ENCODE peak calls at places on chromosomes 13 and 19, in nine cellular contexts. M, W, K, L, E, F, Q, V and Y are unnamed samples.
A peak's percentile ranks its signal among the peaks of the same experiment; 100 is the strongest.

GRCh38 chr13:57948884-57949283 is 317.3 kb downstream of the PCDH17 start:
- DNase-seq in M (no peak), E (no peak), F (no peak), W (no peak), V (no peak), Q (no peak), L (no peak), K (no peak), Y (no peak)

GRCh38 chr19:47094557-47095517 is 18.7 kb downstream of the ZC3H4 start:
- DNase-seq in W (no peak), Q (peak; percentile 83), M (no peak), L (peak; percentile 81), F (no peak), V (peak; percentile 71), K (no peak), E (no peak), Y (no peak)

GRCh38 chr13:83498486-83499190 is 383.6 kb downstream of the SLITRK1 start:
- DNase-seq in F (no peak), K (peak; percentile 10), W (no peak), L (no peak), E (no peak), V (no peak), Q (no peak), M (peak; percentile 64), Y (peak; percentile 23)

GRCh38 chr13:113862766-113863510 is 938 bp downstream of the GAS6 start:
- DNase-seq in Q (peak; percentile 63), V (no peak), M (no peak), K (peak; percentile 31), F (no peak), L (no peak), W (no peak), E (no peak), Y (no peak)

GRCh38 chr19:56170261-56170660 is 5.5 kb upstream of the GALP start:
- DNase-seq in L (no peak), K (no peak), Q (peak; percentile 28), V (peak; percentile 90), E (no peak), M (peak; percentile 5), W (no peak), F (no peak), Y (no peak)

GRCh38 chr19:21462540-21462939 is 42.9 kb upstream of the ZNF429 start:
- DNase-seq in Q (no peak), W (no peak), K (no peak), L (no peak), V (no peak), F (no peak), M (no peak), E (no peak), Y (no peak)

GRCh38 chr13:19153782-19154450 is 27.7 kb downstream of the TUBA3C start:
- DNase-seq in W (peak; percentile 48), M (no peak), K (no peak), E (no peak), F (no peak), Q (no peak), L (no peak), V (no peak), Y (no peak)

GRCh38 chr19:34118879-34119748 is 53.2 kb upstream of the LSM14A start:
- DNase-seq in M (no peak), W (no peak), V (no peak), F (no peak), L (no peak), Q (no peak), E (no peak), K (no peak), Y (no peak)

GRCh38 chr19:1133471-1133929 is 29.7 kb downstream of the GPX4 start:
- DNase-seq in M (no peak), L (peak; percentile 86), Q (no peak), V (no peak), W (peak; percentile 28), E (no peak), K (no peak), F (no peak), Y (no peak)

GRCh38 chr19:45293682-45294081 is 29.0 kb downstream of the CKM start:
- DNase-seq in Q (no peak), K (no peak), E (no peak), M (no peak), V (no peak), F (no peak), L (no peak), W (no peak), Y (no peak)

GRCh38 chr13:76879211-76879875 is 6.9 kb downstream of the KCTD12 start:
- DNase-seq in W (no peak), F (peak; percentile 60), K (peak; percentile 93), Q (peak; percentile 33), M (peak; percentile 79), E (peak; percentile 84), V (peak; percentile 69), L (peak; percentile 62), Y (peak; percentile 9)

GRCh38 chr13:111429064-111429558 is 108.7 kb downstream of the TEX29 start:
- DNase-seq in V (peak; percentile 52), W (peak; percentile 65), E (no peak), K (peak; percentile 12), M (peak; percentile 1), Q (peak; percentile 73), L (no peak), F (no peak), Y (no peak)

GRCh38 chr19:42251572-42251990 is 3.3 kb downstream of the ERF start:
- DNase-seq in Q (no peak), L (no peak), W (no peak), K (no peak), V (no peak), F (no peak), M (no peak), E (no peak), Y (no peak)

GRCh38 chr19:13761423-13761822 is 2.9 kb upstream of the MRI1 start:
- DNase-seq in M (no peak), W (no peak), K (no peak), E (no peak), Q (no peak), F (no peak), L (no peak), V (no peak), Y (no peak)

GRCh38 chr13:106299616-106300015 is 235.8 kb downstream of the EFNB2 start:
- DNase-seq in F (no peak), Q (no peak), L (no peak), V (no peak), W (no peak), E (no peak), K (no peak), M (no peak), Y (no peak)

GRCh38 chr13:95260031-95260525 is 41.2 kb downstream of the ABCC4 start:
- DNase-seq in M (no peak), K (no peak), Q (no peak), L (no peak), W (no peak), F (no peak), V (no peak), E (no peak), Y (no peak)

GRCh38 chr13:75258159-75258782 is 223.7 kb downstream of the TBC1D4 start:
- DNase-seq in E (no peak), K (peak; percentile 65), Q (peak; percentile 38), W (no peak), M (no peak), V (no peak), F (no peak), L (no peak), Y (no peak)

GRCh38 chr13:104253063-104253680 is 1187.0 kb upstream of the SLC10A2 start:
- DNase-seq in Q (no peak), W (no peak), F (no peak), V (no peak), E (no peak), M (no peak), K (peak; percentile 12), L (no peak), Y (no peak)

GRCh38 chr19:49581007-49581508 is at the start of gene PRRG2:
- DNase-seq in W (no peak), F (no peak), L (peak; percentile 76), M (no peak), V (peak; percentile 57), K (no peak), Q (peak; percentile 52), E (no peak), Y (no peak)

GRCh38 chr13:38348890-38349289 is 761 bp upstream of the UFM1 start:
- DNase-seq in Q (peak; percentile 51), M (no peak), F (no peak), K (peak; percentile 15), L (no peak), E (no peak), W (no peak), V (no peak), Y (no peak)

GRCh38 chr19:10086904-10087256 is 763 bp downstream of the SHFL start:
- DNase-seq in L (peak; percentile 65), E (no peak), W (no peak), M (no peak), Q (no peak), K (no peak), V (no peak), F (no peak), Y (no peak)

GRCh38 chr13:29679357-29680050 is 84.0 kb upstream of the SLC7A1 start:
- DNase-seq in V (no peak), W (no peak), K (peak; percentile 18), F (peak; percentile 44), M (no peak), E (no peak), L (no peak), Q (no peak), Y (no peak)
- TF ChIP-seq CTCF in V (no peak), W (no peak), K (no peak), F (no peak), M (no peak), E (no peak), L (no peak), Q (no peak), Y (no peak)

GRCh38 chr19:29945017-29945416 is 3.0 kb downstream of the URI1 start:
- DNase-seq in W (no peak), K (no peak), V (no peak), Q (no peak), F (no peak), M (no peak), L (no peak), E (no peak), Y (no peak)
- H3K4me3 ChIP-seq in W (no peak overlapping the region), K (no peak overlapping the region), V (no peak overlapping the region), Q (no peak overlapping the region), F (no peak overlapping the region), M (no peak overlapping the region), L (no peak overlapping the region), E (no peak overlapping the region), Y (no peak overlapping the region)

DNA sequence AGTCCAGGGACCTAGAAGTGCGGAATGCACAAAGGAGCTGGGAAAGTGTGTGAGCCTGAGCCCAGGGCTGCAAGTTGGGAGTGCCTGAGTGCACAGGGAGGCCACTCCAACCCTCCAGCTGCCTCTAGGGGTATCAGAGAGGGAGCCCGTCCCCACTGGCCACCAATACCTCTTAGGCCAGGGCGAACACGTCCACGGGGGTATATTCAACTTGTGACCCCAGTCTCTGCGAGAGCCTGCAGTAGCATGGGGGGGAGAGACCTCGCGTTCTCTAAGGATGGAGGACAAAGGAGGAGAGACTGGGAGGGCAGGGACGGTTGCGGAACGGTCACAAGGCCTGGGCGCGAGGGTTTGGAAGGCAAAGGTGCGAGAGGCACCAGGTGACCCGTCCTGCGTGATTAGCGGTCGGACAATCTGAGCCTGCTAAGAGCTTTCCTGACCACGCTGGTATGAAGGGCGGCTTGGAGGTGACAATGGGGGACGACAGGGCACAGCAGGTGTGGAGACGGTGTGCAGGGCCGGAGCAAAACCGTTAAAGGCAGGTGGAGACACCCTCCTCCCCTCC is 676 bp downstream of the CD320 start:
- DNase-seq in M (no peak), L (peak; percentile 56), V (no peak), F (no peak), K (no peak), Q (no peak), W (peak; percentile 16), E (no peak), Y (no peak)
- TF ChIP-seq CTCF in M (no peak), L (no peak), V (no peak), F (no peak), K (no peak), Q (no peak), W (no peak), E (no peak), Y (no peak)

GRCh38 chr19:15108145-15108844 is 1.1 kb downstream of the SYDE1 start:
- DNase-seq in K (no peak), V (no peak), M (no peak), L (no peak), F (no peak), Q (no peak), W (no peak), E (peak; percentile 43), Y (no peak)
- H3K4me3 ChIP-seq in K (peak overlapping the region; percentile 84), V (peak overlapping the region; percentile 69), M (peak overlapping the region; percentile 87), L (no peak overlapping the region), F (peak overlapping the region; percentile 74), Q (peak overlapping the region; percentile 99), W (no peak overlapping the region), E (peak overlapping the region; percentile 99), Y (peak overlapping the region; percentile 81)